ENCODE peak calls at places on chromosomes 12 and 14, in nine cellular contexts. E, A, I, O, U, X, H, K and Y are unnamed samples.

GRCh38 chr12:4274960-4275868 is 1.7 kb downstream of the CCND2 start:
- DNase-seq in K (no peak), E (no peak), O (no peak), X (no peak), A (no peak), U (no peak), I (no peak), H (no peak), Y (peak; percentile 61)

GRCh38 chr12:6347367-6348338 is 5.8 kb upstream of the TNFRSF1A start:
- DNase-seq in A (no peak), O (no peak), X (no peak), I (no peak), E (no peak), H (no peak), U (peak; percentile 35), K (no peak), Y (no peak)

GRCh38 chr14:33848706-33849454 is 102.0 kb downstream of the EGLN3 start:
- DNase-seq in X (peak; percentile 7), O (peak; percentile 4), A (no peak), H (peak; percentile 73), U (peak; percentile 41), K (no peak), I (no peak), E (no peak), Y (peak; percentile 72)

GRCh38 chr12:79407671-79408622 is 282.8 kb downstream of the PAWR start:
- DNase-seq in I (peak; percentile 4), O (no peak), K (no peak), X (peak; percentile 42), H (peak; percentile 59), A (no peak), E (no peak), U (peak; percentile 38), Y (peak; percentile 91)

GRCh38 chr12:1666685-1667162 is 24.1 kb upstream of the ADIPOR2 start:
- DNase-seq in A (no peak), U (no peak), H (no peak), X (no peak), I (no peak), K (no peak), O (no peak), E (no peak), Y (no peak)

GRCh38 chr12:67042697-67043131 is 226.4 kb upstream of the CAND1 start:
- DNase-seq in X (no peak), U (no peak), O (no peak), K (no peak), H (peak; percentile 37), E (no peak), I (no peak), A (no peak), Y (peak; percentile 76)

GRCh38 chr14:55835985-55836384 is 256.0 kb downstream of the KTN1 start:
- DNase-seq in I (no peak), A (no peak), O (no peak), H (no peak), K (no peak), E (no peak), U (no peak), X (no peak), Y (no peak)

GRCh38 chr12:6928703-6929407 is 1.1 kb downstream of the ATN1 start:
- DNase-seq in I (no peak), H (no peak), K (no peak), X (no peak), A (no peak), O (no peak), U (no peak), E (no peak), Y (no peak)

GRCh38 chr12:67661311-67662011 is 12.9 kb downstream of the DYRK2 start:
- DNase-seq in I (no peak), K (no peak), A (no peak), U (no peak), H (no peak), X (no peak), O (no peak), E (no peak), Y (no peak)

GRCh38 chr12:51898937-51899336 is 8.4 kb upstream of the ACVRL1 start:
- DNase-seq in A (no peak), X (no peak), I (no peak), H (no peak), K (no peak), U (no peak), O (no peak), E (no peak), Y (peak; percentile 44)